ENCODE peak calls at places on chromosomes 4 and X, in nine cellular contexts. One of them, this sample, is unnamed.
A peak's percentile ranks its signal among the peaks of the same experiment; 100 is the strongest.

GRCh38 chrX:111445485-111445884 is 33.5 kb upstream of the DCX start:
- DNase-seq in left lung: no peak
- DNase-seq in astrocyte: peak; percentile 22
- DNase-seq in ascending aorta: no peak
- DNase-seq in transverse colon: no peak
- DNase-seq in heart left ventricle: no peak
- DNase-seq in heart right ventricle: no peak
- DNase-seq in keratinocyte: no peak
- DNase-seq in foreskin keratinocyte: no peak
- DNase-seq in this sample: no peak

GRCh38 chrX:37347420-37347819 is 1.7 kb upstream of the PRRG1 start:
- DNase-seq in astrocyte: peak; percentile 25
- DNase-seq in transverse colon: no peak
- DNase-seq in heart right ventricle: no peak
- DNase-seq in keratinocyte: no peak
- DNase-seq in left lung: no peak
- DNase-seq in foreskin keratinocyte: no peak
- DNase-seq in ascending aorta: no peak
- DNase-seq in heart left ventricle: no peak
- DNase-seq in this sample: no peak

GRCh38 chr4:106803107-106803506 is 233.0 kb downstream of the DKK2 start:
- DNase-seq in left lung: no peak
- DNase-seq in astrocyte: no peak
- DNase-seq in heart right ventricle: no peak
- DNase-seq in ascending aorta: no peak
- DNase-seq in foreskin keratinocyte: no peak
- DNase-seq in heart left ventricle: no peak
- DNase-seq in transverse colon: no peak
- DNase-seq in keratinocyte: no peak
- DNase-seq in this sample: no peak

GRCh38 chrX:153662266-153662665 is 11.3 kb downstream of the PNCK start:
- DNase-seq in left lung: peak; percentile 35
- DNase-seq in heart left ventricle: peak; percentile 69
- DNase-seq in keratinocyte: no peak
- DNase-seq in heart right ventricle: peak; percentile 37
- DNase-seq in astrocyte: no peak
- DNase-seq in foreskin keratinocyte: no peak
- DNase-seq in transverse colon: peak; percentile 64
- DNase-seq in ascending aorta: no peak
- DNase-seq in this sample: peak; percentile 35

GRCh38 chrX:139207655-139208054 is 322.9 kb upstream of the F9 start:
- DNase-seq in left lung: no peak
- DNase-seq in keratinocyte: no peak
- DNase-seq in heart left ventricle: no peak
- DNase-seq in transverse colon: no peak
- DNase-seq in ascending aorta: no peak
- DNase-seq in astrocyte: no peak
- DNase-seq in foreskin keratinocyte: no peak
- DNase-seq in heart right ventricle: no peak
- DNase-seq in this sample: no peak

GRCh38 chr4:157204634-157205244 is 15.8 kb upstream of the GRIA2 start:
- DNase-seq in heart right ventricle: peak; percentile 24
- DNase-seq in heart left ventricle: no peak
- DNase-seq in keratinocyte: no peak
- DNase-seq in foreskin keratinocyte: no peak
- DNase-seq in left lung: no peak
- DNase-seq in ascending aorta: no peak
- DNase-seq in astrocyte: no peak
- DNase-seq in transverse colon: peak; percentile 30
- DNase-seq in this sample: no peak

GRCh38 chr4:159210975-159211374 is 108.1 kb downstream of the RAPGEF2 start:
- DNase-seq in foreskin keratinocyte: no peak
- DNase-seq in left lung: no peak
- DNase-seq in transverse colon: no peak
- DNase-seq in astrocyte: no peak
- DNase-seq in heart right ventricle: no peak
- DNase-seq in heart left ventricle: no peak
- DNase-seq in keratinocyte: no peak
- DNase-seq in ascending aorta: no peak
- DNase-seq in this sample: no peak

GRCh38 chrX:30955687-30956086 is 66.6 kb upstream of the TAB3 start:
- DNase-seq in keratinocyte: no peak
- DNase-seq in transverse colon: no peak
- DNase-seq in foreskin keratinocyte: no peak
- DNase-seq in heart right ventricle: no peak
- DNase-seq in left lung: no peak
- DNase-seq in astrocyte: no peak
- DNase-seq in ascending aorta: no peak
- DNase-seq in heart left ventricle: no peak
- DNase-seq in this sample: no peak

GRCh38 chr4:3213101-3213416 is 35.9 kb upstream of the MSANTD1 start:
- DNase-seq in ascending aorta: no peak
- DNase-seq in left lung: no peak
- DNase-seq in astrocyte: no peak
- DNase-seq in heart left ventricle: no peak
- DNase-seq in keratinocyte: no peak
- DNase-seq in foreskin keratinocyte: no peak
- DNase-seq in heart right ventricle: no peak
- DNase-seq in transverse colon: no peak
- DNase-seq in this sample: no peak

GRCh38 chrX:4277122-4277521 is 563.7 kb upstream of the PRKX start:
- DNase-seq in astrocyte: no peak
- DNase-seq in heart left ventricle: no peak
- DNase-seq in foreskin keratinocyte: no peak
- DNase-seq in ascending aorta: no peak
- DNase-seq in left lung: no peak
- DNase-seq in heart right ventricle: no peak
- DNase-seq in transverse colon: no peak
- DNase-seq in keratinocyte: no peak
- DNase-seq in this sample: no peak

GRCh38 chr4:173518419-173519102 is 11.5 kb downstream of the HAND2 start:
- DNase-seq in left lung: no peak
- DNase-seq in ascending aorta: peak; percentile 64
- DNase-seq in keratinocyte: no peak
- DNase-seq in heart left ventricle: no peak
- DNase-seq in transverse colon: no peak
- DNase-seq in heart right ventricle: peak; percentile 28
- DNase-seq in astrocyte: no peak
- DNase-seq in foreskin keratinocyte: no peak
- DNase-seq in this sample: no peak
- H3K4me1 ChIP-seq in left lung: peaks cover 12% of the 10 kb centered on the region
- H3K4me1 ChIP-seq in ascending aorta: peaks cover 18% of the 10 kb centered on the region
- H3K4me1 ChIP-seq in keratinocyte: peaks cover 3% of the 10 kb centered on the region
- H3K4me1 ChIP-seq in heart left ventricle: peaks cover 29% of the 10 kb centered on the region
- H3K4me1 ChIP-seq in transverse colon: peaks cover 4% of the 10 kb centered on the region
- H3K4me1 ChIP-seq in heart right ventricle: peaks cover 7% of the 10 kb centered on the region
- H3K4me1 ChIP-seq in astrocyte: peaks cover 11% of the 10 kb centered on the region
- H3K4me1 ChIP-seq in foreskin keratinocyte: no peaks in the 10 kb centered on the region
- H3K4me1 ChIP-seq in this sample: no peaks in the 10 kb centered on the region

DNA sequence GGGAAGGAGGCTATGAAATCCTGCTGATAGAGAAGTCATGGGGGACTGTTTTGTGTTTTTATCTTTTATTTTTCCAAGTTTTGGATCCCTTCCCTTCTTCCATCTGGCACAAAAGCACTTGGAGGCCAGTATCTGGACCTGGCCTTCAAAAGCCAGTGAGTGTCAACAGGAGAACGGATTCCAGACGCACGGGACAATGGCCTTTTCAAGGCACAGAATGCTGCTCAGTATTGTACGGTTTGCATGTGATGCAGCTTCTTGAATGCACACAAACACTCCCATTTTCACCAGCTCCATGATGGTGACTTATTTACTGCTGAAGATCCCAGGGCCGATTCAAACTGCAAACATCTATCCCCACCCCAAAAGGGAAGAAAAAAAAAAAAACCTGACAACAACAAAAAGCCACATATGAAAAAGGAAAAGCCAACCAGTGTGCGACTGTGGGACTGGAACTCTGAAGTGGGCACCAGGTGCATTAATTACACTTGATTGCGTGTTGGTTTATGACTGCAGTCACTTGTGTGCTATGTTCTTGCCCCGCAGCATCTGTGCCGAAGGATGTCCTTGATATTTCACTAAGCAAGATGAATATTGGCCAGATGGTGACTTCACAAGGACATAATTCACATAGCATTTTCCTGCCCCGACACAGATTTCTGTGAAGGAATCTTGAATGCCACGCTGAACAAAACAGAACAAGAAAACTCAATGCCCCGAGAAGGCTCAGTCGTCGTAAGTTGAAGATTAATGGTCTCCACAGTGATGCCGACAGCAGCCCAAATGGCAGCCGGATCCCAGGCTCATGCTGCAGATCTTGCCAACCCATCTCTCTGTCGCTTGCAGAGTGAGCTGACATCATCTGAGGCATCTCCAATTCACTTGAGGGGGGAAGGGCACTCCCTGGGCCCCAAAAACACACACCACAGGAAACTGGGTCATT is 145.7 kb downstream of the CPEB2 start:
- DNase-seq in heart left ventricle: no peak
- DNase-seq in left lung: no peak
- DNase-seq in transverse colon: no peak
- DNase-seq in foreskin keratinocyte: no peak
- DNase-seq in heart right ventricle: no peak
- DNase-seq in ascending aorta: no peak
- DNase-seq in astrocyte: no peak
- DNase-seq in keratinocyte: no peak
- DNase-seq in this sample: no peak
- H3K4me1 ChIP-seq in heart left ventricle: peaks cover 41% of the 10 kb centered on the region
- H3K4me1 ChIP-seq in left lung: peaks cover 11% of the 10 kb centered on the region
- H3K4me1 ChIP-seq in transverse colon: peaks cover 3% of the 10 kb centered on the region
- H3K4me1 ChIP-seq in foreskin keratinocyte: no peaks in the 10 kb centered on the region
- H3K4me1 ChIP-seq in heart right ventricle: peaks cover 49% of the 10 kb centered on the region
- H3K4me1 ChIP-seq in ascending aorta: peaks cover 19% of the 10 kb centered on the region
- H3K4me1 ChIP-seq in astrocyte: peaks cover 19% of the 10 kb centered on the region
- H3K4me1 ChIP-seq in keratinocyte: no peaks in the 10 kb centered on the region
- H3K4me1 ChIP-seq in this sample: no peaks in the 10 kb centered on the region

GRCh38 chr4:6858997-6859396 is 50.6 kb upstream of the TBC1D14 start:
- DNase-seq in astrocyte: no peak
- DNase-seq in keratinocyte: no peak
- DNase-seq in foreskin keratinocyte: no peak
- DNase-seq in heart left ventricle: no peak
- DNase-seq in left lung: no peak
- DNase-seq in heart right ventricle: no peak
- DNase-seq in transverse colon: no peak
- DNase-seq in ascending aorta: no peak
- DNase-seq in this sample: no peak
- H3K4me1 ChIP-seq in astrocyte: peaks cover 5% of the 10 kb centered on the region
- H3K4me1 ChIP-seq in keratinocyte: no peaks in the 10 kb centered on the region
- H3K4me1 ChIP-seq in foreskin keratinocyte: no peaks in the 10 kb centered on the region
- H3K4me1 ChIP-seq in heart left ventricle: peaks cover 44% of the 10 kb centered on the region
- H3K4me1 ChIP-seq in left lung: peaks cover 23% of the 10 kb centered on the region
- H3K4me1 ChIP-seq in heart right ventricle: peaks cover 7% of the 10 kb centered on the region
- H3K4me1 ChIP-seq in transverse colon: no peaks in the 10 kb centered on the region
- H3K4me1 ChIP-seq in ascending aorta: peaks cover 7% of the 10 kb centered on the region
- H3K4me1 ChIP-seq in this sample: peaks cover 3% of the 10 kb centered on the region

DNA sequence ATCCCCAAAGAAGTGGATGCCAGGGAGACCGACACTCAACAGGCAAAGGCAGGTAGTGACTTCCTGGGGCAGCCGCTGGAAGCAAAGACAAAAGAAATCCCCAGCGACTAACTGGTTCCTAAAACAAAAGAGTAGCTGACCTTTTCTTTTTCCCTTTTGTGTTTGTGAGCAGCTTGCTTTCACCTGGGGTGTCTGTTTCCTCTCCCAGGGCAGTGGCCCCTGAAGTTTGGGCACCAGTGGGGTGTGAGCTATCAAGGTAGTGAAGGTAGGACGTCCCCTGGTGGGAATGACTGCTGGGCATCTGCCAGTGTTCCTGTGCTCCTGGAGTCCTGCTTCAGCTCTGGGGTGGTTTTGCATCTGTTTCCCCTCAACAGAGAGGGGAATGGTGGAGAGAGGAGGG is 41.6 kb upstream of the STIM2 start:
- DNase-seq in astrocyte: no peak
- DNase-seq in keratinocyte: no peak
- DNase-seq in heart right ventricle: no peak
- DNase-seq in foreskin keratinocyte: no peak
- DNase-seq in ascending aorta: no peak
- DNase-seq in left lung: no peak
- DNase-seq in transverse colon: no peak
- DNase-seq in heart left ventricle: no peak
- DNase-seq in this sample: no peak
- H3K4me1 ChIP-seq in astrocyte: peaks cover 8% of the 10 kb centered on the region
- H3K4me1 ChIP-seq in keratinocyte: no peaks in the 10 kb centered on the region
- H3K4me1 ChIP-seq in heart right ventricle: peaks cover 9% of the 10 kb centered on the region
- H3K4me1 ChIP-seq in foreskin keratinocyte: no peaks in the 10 kb centered on the region
- H3K4me1 ChIP-seq in ascending aorta: no peaks in the 10 kb centered on the region
- H3K4me1 ChIP-seq in left lung: peaks cover 6% of the 10 kb centered on the region
- H3K4me1 ChIP-seq in transverse colon: no peaks in the 10 kb centered on the region
- H3K4me1 ChIP-seq in heart left ventricle: peaks cover 32% of the 10 kb centered on the region
- H3K4me1 ChIP-seq in this sample: peaks cover 13% of the 10 kb centered on the region

GRCh38 chr4:109183851-109184345 is 118.6 kb downstream of the COL25A1 start:
- DNase-seq in astrocyte: peak; percentile 8
- DNase-seq in keratinocyte: no peak
- DNase-seq in ascending aorta: no peak
- DNase-seq in foreskin keratinocyte: no peak
- DNase-seq in transverse colon: no peak
- DNase-seq in heart right ventricle: no peak
- DNase-seq in left lung: no peak
- DNase-seq in heart left ventricle: no peak
- DNase-seq in this sample: no peak
- H3K4me1 ChIP-seq in astrocyte: no peaks in the 10 kb centered on the region
- H3K4me1 ChIP-seq in keratinocyte: no peaks in the 10 kb centered on the region
- H3K4me1 ChIP-seq in ascending aorta: no peaks in the 10 kb centered on the region
- H3K4me1 ChIP-seq in foreskin keratinocyte: no peaks in the 10 kb centered on the region
- H3K4me1 ChIP-seq in transverse colon: no peaks in the 10 kb centered on the region
- H3K4me1 ChIP-seq in heart right ventricle: peaks cover 7% of the 10 kb centered on the region
- H3K4me1 ChIP-seq in left lung: no peaks in the 10 kb centered on the region
- H3K4me1 ChIP-seq in heart left ventricle: peaks cover 15% of the 10 kb centered on the region
- H3K4me1 ChIP-seq in this sample: no peaks in the 10 kb centered on the region

GRCh38 chrX:10125248-10125615 is 31.5 kb upstream of the CLCN4 start:
- DNase-seq in heart right ventricle: no peak
- DNase-seq in astrocyte: no peak
- DNase-seq in keratinocyte: no peak
- DNase-seq in left lung: no peak
- DNase-seq in heart left ventricle: no peak
- DNase-seq in foreskin keratinocyte: no peak
- DNase-seq in transverse colon: no peak
- DNase-seq in ascending aorta: no peak
- DNase-seq in this sample: no peak
- H3K4me1 ChIP-seq in heart right ventricle: peaks cover 7% of the 10 kb centered on the region
- H3K4me1 ChIP-seq in astrocyte: peaks cover 6% of the 10 kb centered on the region
- H3K4me1 ChIP-seq in keratinocyte: no peaks in the 10 kb centered on the region
- H3K4me1 ChIP-seq in left lung: peaks cover 23% of the 10 kb centered on the region
- H3K4me1 ChIP-seq in heart left ventricle: peaks cover 9% of the 10 kb centered on the region
- H3K4me1 ChIP-seq in foreskin keratinocyte: no peaks in the 10 kb centered on the region
- H3K4me1 ChIP-seq in transverse colon: no peaks in the 10 kb centered on the region
- H3K4me1 ChIP-seq in ascending aorta: peaks cover 3% of the 10 kb centered on the region
- H3K4me1 ChIP-seq in this sample: no peaks in the 10 kb centered on the region

DNA sequence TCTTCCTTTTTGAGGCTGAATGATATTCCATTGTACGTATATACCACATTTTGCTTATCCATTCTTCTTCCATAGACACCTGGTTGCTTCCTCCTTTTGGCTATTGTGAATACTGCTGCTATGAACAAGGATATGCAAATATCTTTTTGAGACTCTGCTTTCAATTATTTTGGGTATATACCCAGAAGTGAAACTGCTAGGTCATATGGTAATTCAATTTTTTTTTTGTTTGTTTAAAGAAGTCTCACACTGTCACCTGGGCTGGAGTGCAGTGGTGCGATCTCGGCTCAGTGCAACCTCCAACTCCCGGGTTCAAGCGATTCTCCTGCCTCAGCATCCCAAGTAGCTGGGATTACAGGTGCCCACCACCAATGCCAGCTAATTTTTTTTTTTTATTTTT is 75.3 kb downstream of the METTL14 start:
- DNase-seq in astrocyte: no peak
- DNase-seq in transverse colon: no peak
- DNase-seq in ascending aorta: no peak
- DNase-seq in heart left ventricle: no peak
- DNase-seq in left lung: no peak
- DNase-seq in keratinocyte: no peak
- DNase-seq in foreskin keratinocyte: no peak
- DNase-seq in heart right ventricle: no peak
- DNase-seq in this sample: no peak
- H3K4me1 ChIP-seq in astrocyte: peaks cover 15% of the 10 kb centered on the region
- H3K4me1 ChIP-seq in transverse colon: peaks cover 3% of the 10 kb centered on the region
- H3K4me1 ChIP-seq in ascending aorta: peaks cover 78% of the 10 kb centered on the region
- H3K4me1 ChIP-seq in heart left ventricle: peaks cover 99% of the 10 kb centered on the region
- H3K4me1 ChIP-seq in left lung: peaks cover 15% of the 10 kb centered on the region
- H3K4me1 ChIP-seq in keratinocyte: peaks cover 4% of the 10 kb centered on the region
- H3K4me1 ChIP-seq in foreskin keratinocyte: peaks cover 16% of the 10 kb centered on the region
- H3K4me1 ChIP-seq in heart right ventricle: peaks cover 27% of the 10 kb centered on the region
- H3K4me1 ChIP-seq in this sample: no peaks in the 10 kb centered on the region